ENCODE peak calls at places on chromosomes 4 and X, in five cellular contexts. A is AML-193, E is left ventricle myocardium inferior, P is brain microvascular endothelial cell, M is NB4. Z is an unnamed sample.

GRCh38 chr4:168868856-168869201 is 141.2 kb downstream of the CBR4 start:
- DNase-seq in A (no peak), E (no peak), P (no peak), M (no peak), Z (no peak)

GRCh38 chrX:16882188-16882587 is 12.0 kb upstream of the RBBP7 start:
- DNase-seq in A (peak), E (peak), P (no peak), M (peak), Z (no peak)

GRCh38 chr4:173242466-173243250 is 74.0 kb downstream of the GALNT7 start:
- DNase-seq in A (no peak), E (no peak), P (no peak), M (no peak), Z (no peak)

GRCh38 chr4:10006604-10007435 is 14.5 kb downstream of the SLC2A9 start:
- DNase-seq in A (peak), E (no peak), P (no peak), M (peak), Z (no peak)

GRCh38 chr4:184511156-184511555 is 36.8 kb upstream of the IRF2 start:
- DNase-seq in A (no peak), E (no peak), P (no peak), M (no peak), Z (no peak)

GRCh38 chrX:13761606-13762005 is 27.1 kb downstream of the OFD1 start:
- DNase-seq in A (no peak), E (no peak), P (no peak), M (peak), Z (no peak)

GRCh38 chrX:13123247-13123856 is 78.9 kb upstream of the FAM9C start:
- DNase-seq in A (no peak), E (no peak), P (no peak), M (no peak), Z (no peak)

GRCh38 chrX:14718403-14718802 is 154.5 kb downstream of the FANCB start:
- DNase-seq in A (no peak), E (no peak), P (peak), M (no peak), Z (no peak)

GRCh38 chrX:64580605-64581004 is 185.4 kb upstream of the MTMR8 start:
- DNase-seq in A (no peak), E (no peak), P (no peak), M (no peak), Z (no peak)

GRCh38 chr4:130699004-130699403 is 1603.1 kb downstream of the C4orf33 start:
- DNase-seq in A (no peak), E (no peak), P (no peak), M (no peak), Z (no peak)

Z was measured in HuH-7.5.